ENCODE peak calls at places on chromosomes 7 and 10, in four cellular contexts. Z is IMR-90, W is uterus, D is right lobe of liver. L is an unnamed sample.

GRCh38 chr7:157983442-157984137 is 604.0 kb downstream of the PTPRN2 start:
- DNase-seq in Z (no peak), W (no peak), D (peak), L (no peak)

GRCh38 chr7:39464350-39465054 is 101.7 kb upstream of the YAE1 start:
- DNase-seq in Z (no peak), W (no peak), D (no peak), L (no peak)

GRCh38 chr7:66505531-66506451 is 122.9 kb upstream of the KCTD7 start:
- DNase-seq in Z (no peak), W (peak), D (no peak), L (no peak)

GRCh38 chr10:69453759-69454158 is 2.5 kb downstream of the TSPAN15 start:
- DNase-seq in Z (no peak), W (no peak), D (no peak), L (no peak)

GRCh38 chr7:101502466-101503098 is 126.5 kb downstream of the MYL10 start:
- DNase-seq in Z (no peak), W (no peak), D (no peak), L (no peak)

GRCh38 chr7:38478404-38478803 is 152.8 kb downstream of the AMPH start:
- DNase-seq in Z (peak), W (no peak), D (no peak), L (no peak)

GRCh38 chr7:65746398-65746669 is 126.5 kb upstream of the VKORC1L1 start:
- DNase-seq in Z (peak), W (no peak), D (no peak), L (no peak)

GRCh38 chr10:125014984-125015944 is 73.3 kb downstream of the ZRANB1 start:
- DNase-seq in Z (no peak), W (peak), D (no peak), L (no peak)

GRCh38 chr7:70133291-70133690 is 535.0 kb downstream of the AUTS2 start:
- DNase-seq in Z (no peak), W (no peak), D (no peak), L (no peak)

GRCh38 chr7:108805808-108806397 is 236.2 kb downstream of the DNAJB9 start:
- DNase-seq in Z (peak), W (no peak), D (no peak), L (no peak)

GRCh38 chr7:9083837-9084236 is 650.4 kb downstream of the NXPH1 start:
- DNase-seq in Z (no peak), W (no peak), D (no peak), L (no peak)

GRCh38 chr10:58237014-58237830 is 30.5 kb downstream of the IPMK start:
- DNase-seq in Z (peak), W (no peak), D (no peak), L (no peak)

GRCh38 chr10:11265486-11265885 is 247.8 kb downstream of the CELF2 start:
- DNase-seq in Z (no peak), W (no peak), D (no peak), L (no peak)

GRCh38 chr7:108448777-108449576 is 7.3 kb downstream of the NRCAM start:
- DNase-seq in Z (no peak), W (no peak), D (no peak), L (no peak)

GRCh38 chr10:110600487-110601101 is 33.1 kb downstream of the SMC3 start:
- DNase-seq in Z (peak), W (no peak), D (no peak), L (peak)

GRCh38 chr7:81627565-81628287 is 142.1 kb downstream of the HGF start:
- DNase-seq in Z (peak), W (no peak), D (no peak), L (no peak)

GRCh38 chr10:67917683-67918082 is 33.2 kb downstream of the SIRT1 start:
- DNase-seq in Z (no peak), W (no peak), D (no peak), L (no peak)

GRCh38 chr7:45697576-45698136 is 123.5 kb downstream of the ADCY1 start:
- DNase-seq in Z (peak), W (no peak), D (no peak), L (no peak)

GRCh38 chr7:122010116-122010515 is 133.9 kb downstream of the AASS start:
- DNase-seq in Z (no peak), W (no peak), D (no peak), L (no peak)

GRCh38 chr10:91452063-91452462 is 41.9 kb downstream of the HECTD2 start:
- DNase-seq in Z (no peak), W (no peak), D (no peak), L (no peak)
- TF ChIP-seq POLR2A in Z (no peak), W (no peak), D (no peak), L (no peak)

GRCh38 chr7:2248984-2249694 is 7.1 kb downstream of the NUDT1 start:
- DNase-seq in Z (peak), W (peak), D (no peak), L (peak)
- TF ChIP-seq CTCF in Z (peak), W (peak), D (peak), L (no peak)

DNA sequence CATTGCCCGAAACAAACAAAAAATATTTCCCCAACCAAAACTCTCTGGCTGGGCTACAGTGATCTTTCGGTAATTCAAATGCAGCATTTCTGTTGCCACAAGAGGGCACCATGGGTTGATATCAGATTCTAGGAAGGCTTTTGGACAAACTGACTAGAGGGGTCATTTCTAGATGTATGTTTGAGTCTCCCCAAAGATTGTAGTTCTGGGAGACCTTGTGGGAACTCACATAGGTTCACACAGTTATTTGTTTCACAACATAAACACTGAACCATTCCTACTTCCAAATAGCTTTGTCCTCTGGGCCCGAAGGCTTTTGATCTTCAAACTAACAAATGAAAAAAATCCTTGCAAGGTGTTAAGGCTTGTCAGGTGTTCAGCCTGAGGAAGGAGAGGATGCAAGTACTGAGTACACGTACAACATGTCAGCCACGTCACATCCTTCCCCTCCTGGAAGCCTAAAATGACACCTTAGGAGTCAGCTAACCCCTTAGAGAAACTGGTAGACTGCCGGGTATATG is 37.0 kb upstream of the IL15RA start:
- DNase-seq in Z (peak), W (peak), D (peak), L (peak)
- H3K27ac ChIP-seq in Z (no peak), W (peak), D (peak), L (no peak)

GRCh38 chr10:63240807-63241206 is 107.7 kb downstream of the NRBF2 start:
- DNase-seq in Z (no peak), W (no peak), D (no peak), L (no peak)
- TF ChIP-seq POLR2A in Z (no peak), W (no peak), D (no peak), L (no peak)

GRCh38 chr10:65360497-65360896 is 1565.3 kb upstream of the LRRTM3 start:
- DNase-seq in Z (no peak), W (no peak), D (no peak), L (no peak)

GRCh38 chr10:65355141-65355680 is 1570.6 kb upstream of the LRRTM3 start:
- DNase-seq in Z (no peak), W (no peak), D (no peak), L (no peak)

DNA sequence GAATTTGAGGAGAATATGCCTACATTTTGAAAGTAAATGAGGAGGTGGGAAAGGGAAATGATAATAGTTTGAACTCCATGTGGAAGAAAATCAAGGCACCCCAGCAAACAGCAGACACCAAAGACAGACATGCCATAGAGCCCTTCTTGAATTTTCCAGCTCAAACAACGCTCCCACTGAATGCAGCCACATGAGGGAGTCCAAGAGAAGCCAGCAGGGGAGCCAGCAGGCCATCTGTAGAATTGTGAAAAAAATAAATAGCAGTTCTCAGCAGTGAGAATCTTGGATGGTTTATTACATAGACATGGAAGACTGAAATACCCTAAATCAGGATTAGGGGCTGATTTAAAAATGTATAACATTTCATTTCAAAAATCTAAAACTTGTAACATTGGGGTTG is 1567.3 kb upstream of the LRRTM3 start:
- DNase-seq in Z (no peak), W (no peak), D (no peak), L (no peak)
- TF ChIP-seq CTCF in Z (peak), W (no peak), D (peak), L (peak)

L was measured in adrenal gland.